ENCODE peak calls at places on chromosomes 11 and 22, in four cellular contexts. V is MM.1S; C is CD8-positive, alpha-beta T cell; H is WERI-Rb-1. D is an unnamed sample.

GRCh38 chr11:67295846-67296245 is 6.7 kb downstream of the ANKRD13D start:
- DNase-seq in V (no peak), H (no peak), C (no peak), D (no peak)

GRCh38 chr11:66371627-66372415 is at the start of gene SLC29A2:
- DNase-seq in V (no peak), H (peak), C (peak), D (peak)

GRCh38 chr11:70745451-70745850 is 347.1 kb downstream of the CTTN start:
- DNase-seq in H (no peak), C (no peak), V (no peak), D (no peak)

GRCh38 chr22:46609175-46609690 is 11.0 kb upstream of the GRAMD4 start:
- DNase-seq in C (no peak), H (no peak), V (no peak), D (no peak)

GRCh38 chr11:43837879-43838278 is 42.8 kb upstream of the ALKBH3 start:
- DNase-seq in H (no peak), C (no peak), V (no peak), D (no peak)

GRCh38 chr11:114171257-114172054 is 111.9 kb downstream of the ZBTB16 start:
- DNase-seq in H (no peak), C (no peak), V (no peak), D (no peak)

GRCh38 chr11:102780491-102780918 is at the start of gene MMP10:
- DNase-seq in H (no peak), V (no peak), C (no peak), D (no peak)

GRCh38 chr22:27115816-27116256 is 458.4 kb downstream of the MIAT start:
- DNase-seq in C (no peak), V (no peak), H (no peak), D (no peak)

GRCh38 chr11:83971063-83971462 is 684.9 kb upstream of the CCDC90B start:
- DNase-seq in V (no peak), C (no peak), H (no peak), D (no peak)

GRCh38 chr11:73265853-73266643 is 6.1 kb upstream of the P2RY6 start:
- DNase-seq in C (no peak), V (no peak), H (no peak), D (no peak)

GRCh38 chr11:64744544-64745218 is 739 bp upstream of the RASGRP2 start:
- DNase-seq in V (no peak), H (no peak), C (peak), D (peak)

DNA sequence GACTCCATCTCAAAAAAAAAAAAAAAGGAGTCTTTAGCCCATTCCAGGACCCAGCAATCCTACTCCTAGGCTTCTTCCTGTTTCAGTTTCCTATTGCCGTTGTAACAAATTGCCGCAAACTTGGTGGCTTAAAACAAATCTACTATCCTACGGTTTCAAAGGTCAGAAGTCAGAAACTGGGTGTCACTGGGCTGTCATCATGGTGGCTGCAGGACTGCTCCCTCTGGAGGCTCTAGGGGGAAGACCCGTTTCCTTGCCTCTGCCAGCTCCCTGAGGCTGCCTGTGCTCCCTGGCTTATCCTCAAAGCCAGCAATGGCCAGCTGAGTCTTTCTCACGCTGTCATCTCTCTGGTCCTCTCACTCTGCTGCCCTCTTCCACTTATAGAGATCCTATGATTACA is 8.7 kb upstream of the DAGLA start:
- DNase-seq in H (peak), C (no peak), V (no peak), D (no peak)
- TF ChIP-seq CTCF in H (peak), C (no peak), V (peak), D (peak)

GRCh38 chr11:107009190-107009589 is 9.1 kb downstream of the GUCY1A2 start:
- DNase-seq in H (no peak), V (no peak), C (no peak), D (no peak)
- TF ChIP-seq CTCF in H (no peak), V (no peak), C (no peak), D (no peak)

DNA sequence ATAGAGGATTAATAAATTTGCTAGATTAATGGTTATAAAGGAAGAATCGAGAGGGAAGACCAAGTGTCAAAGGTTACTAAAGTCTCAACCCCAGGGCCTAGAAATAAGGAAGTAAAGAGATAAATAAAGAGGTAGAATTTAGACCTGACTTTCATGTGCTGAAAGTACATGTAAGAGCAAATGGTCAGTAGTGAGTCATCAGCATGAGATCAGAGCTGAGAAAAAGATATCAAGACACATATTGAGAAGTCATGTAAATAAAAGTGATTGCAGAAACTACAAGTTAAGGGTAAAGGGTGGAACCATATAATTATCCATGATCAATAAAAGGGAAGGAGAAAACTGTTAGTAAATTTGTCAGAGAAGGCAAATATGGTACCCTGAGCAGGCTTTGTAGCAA is 1.4 kb upstream of the OR8B8 start:
- DNase-seq in C (no peak), V (no peak), H (no peak), D (no peak)
- TF ChIP-seq CTCF in C (no peak), V (no peak), H (no peak), D (no peak)

DNA sequence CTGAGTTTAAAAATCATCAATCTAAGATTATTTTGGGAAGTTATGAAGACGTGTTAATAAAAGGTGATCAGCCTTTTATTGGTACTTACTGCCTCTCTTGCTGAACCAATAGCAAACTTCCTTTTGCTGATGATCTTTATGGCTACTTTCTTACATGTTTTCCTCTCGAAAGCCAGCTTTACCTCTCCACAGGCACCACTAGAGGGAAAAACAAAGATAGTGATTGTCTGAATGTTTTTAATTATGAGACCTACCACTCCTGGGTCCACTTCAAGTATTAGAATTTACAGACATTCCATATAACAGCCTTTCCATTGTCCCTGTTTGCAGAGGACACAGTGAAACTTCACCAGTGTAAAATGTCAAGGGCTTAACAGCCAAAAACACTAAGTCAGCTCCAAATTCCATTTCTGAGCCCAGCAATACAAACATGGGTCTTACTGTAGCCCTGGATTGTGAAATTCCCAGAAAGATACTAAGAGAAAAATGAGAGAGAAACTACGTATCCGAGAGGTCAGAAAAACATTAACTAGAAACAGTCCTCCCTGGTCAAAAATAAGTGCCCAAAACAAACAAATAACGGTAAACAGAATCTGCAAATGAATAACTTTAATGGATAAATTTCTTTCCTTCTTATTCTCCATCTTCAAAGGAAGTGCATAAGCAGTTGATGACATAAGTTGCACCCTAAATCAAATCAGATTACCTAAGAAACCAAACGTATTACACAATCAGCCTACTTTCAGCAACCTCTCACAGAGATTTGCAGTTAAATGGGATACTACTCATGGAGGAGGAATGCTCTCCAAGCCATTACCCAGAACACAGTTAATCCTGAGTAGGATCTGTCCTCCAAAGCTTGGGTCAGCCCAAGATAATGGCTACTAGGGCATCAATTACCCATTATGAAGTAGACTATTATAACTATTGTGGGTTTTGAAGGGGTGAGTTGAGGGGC is 29.5 kb downstream of the CHEK2 start:
- DNase-seq in C (no peak), V (no peak), H (no peak), D (no peak)
- TF ChIP-seq CTCF in C (no peak), V (no peak), H (no peak), D (no peak)

GRCh38 chr22:18023509-18024275 is 669 bp downstream of the MICAL3 start:
- DNase-seq in C (peak), H (peak), V (peak), D (peak)
- TF ChIP-seq CTCF in C (no peak), H (peak), V (no peak), D (peak)

GRCh38 chr11:68763926-68764657 is 12.8 kb upstream of the TESMIN start:
- DNase-seq in H (peak), C (no peak), V (no peak), D (no peak)
- TF ChIP-seq CTCF in H (peak), C (no peak), V (peak), D (peak)

DNA sequence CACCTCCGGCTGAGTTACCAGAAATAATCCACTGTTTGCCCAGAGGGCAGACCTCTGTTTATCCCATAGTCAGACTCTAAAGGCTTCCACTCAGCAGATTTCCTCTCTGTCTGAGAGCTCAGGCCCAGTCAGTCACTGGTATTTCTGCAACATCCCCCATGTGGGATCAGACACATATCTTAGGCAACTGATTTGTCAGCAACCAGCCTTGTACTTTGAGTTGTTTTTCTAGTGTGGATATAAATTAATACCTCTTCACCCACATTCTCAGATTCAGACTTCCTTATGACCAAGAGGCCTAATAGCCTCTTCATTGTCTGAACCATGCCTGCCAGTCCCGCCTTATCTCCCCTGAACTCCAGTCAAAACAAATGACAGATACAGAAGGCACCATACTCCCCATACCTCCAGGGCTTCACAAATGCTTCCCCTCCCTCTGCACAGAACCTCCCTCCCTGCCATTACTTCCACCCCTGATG is 193.5 kb downstream of the FAM76B start:
- DNase-seq in C (no peak), H (no peak), V (no peak), D (no peak)
- TF ChIP-seq CTCF in C (no peak), H (no peak), V (no peak), D (no peak)

GRCh38 chr11:122814401-122814800 is 23.9 kb upstream of the CRTAM start:
- DNase-seq in V (no peak), H (no peak), C (peak), D (no peak)
- TF ChIP-seq CTCF in V (no peak), H (peak), C (peak), D (peak)

D was measured in GM13977.